ENCODE peak calls at places on chromosomes 11 and 22, in four cellular contexts. Y is activated CD4-positive, alpha-beta T cell treated with anti-CD3 and anti-CD28 coated beads, Interleukin-2, amount 50 U/mL, for 4 hours; P is DMS153; A is GM12891. E is an unnamed sample.

GRCh38 chr11:74570266-74571061 is 21.9 kb upstream of the POLD3 start:
- DNase-seq in P (peak), Y (no peak), A (peak), E (peak)

GRCh38 chr11:23679041-23679440 is 817.8 kb upstream of the LUZP2 start:
- DNase-seq in Y (no peak), P (no peak), A (no peak), E (no peak)

GRCh38 chr11:111604392-111605009 is 2.3 kb downstream of the SIK2 start:
- DNase-seq in P (peak), Y (no peak), A (no peak), E (peak)

GRCh38 chr11:86931965-86932332 is 23.2 kb downstream of the FZD4 start:
- DNase-seq in P (no peak), A (no peak), Y (no peak), E (peak)

GRCh38 chr11:71418643-71419042 is 29.6 kb downstream of the DHCR7 start:
- DNase-seq in P (no peak), Y (no peak), A (peak), E (no peak)

GRCh38 chr11:134098566-134099184 is 29.8 kb downstream of the JAM3 start:
- DNase-seq in A (no peak), P (no peak), Y (no peak), E (peak)

GRCh38 chr11:85762226-85762625 is 48.7 kb downstream of the SYTL2 start:
- DNase-seq in P (no peak), A (no peak), Y (no peak), E (peak)

GRCh38 chr22:50683086-50683993 is 10.7 kb downstream of the SHANK3 start:
- DNase-seq in A (peak), Y (no peak), P (no peak), E (no peak)

GRCh38 chr11:2518112-2518982 is 73.5 kb downstream of the KCNQ1 start:
- DNase-seq in A (no peak), P (no peak), Y (no peak), E (no peak)

GRCh38 chr22:45507798-45508197 is 5.1 kb downstream of the FBLN1 start:
- DNase-seq in A (no peak), Y (no peak), P (no peak), E (no peak)

GRCh38 chr22:23064381-23065068 is 5.8 kb upstream of the GNAZ start:
- DNase-seq in Y (no peak), A (no peak), P (no peak), E (no peak)

GRCh38 chr11:100849009-100849913 is 162.2 kb downstream of the ARHGAP42 start:
- DNase-seq in A (no peak), P (no peak), Y (no peak), E (no peak)

GRCh38 chr22:16953206-16954059 is 54.6 kb downstream of the GAB4 start:
- DNase-seq in Y (no peak), A (no peak), P (no peak), E (no peak)

GRCh38 chr22:38135133-38135706 is 24.7 kb upstream of the BAIAP2L2 start:
- DNase-seq in P (no peak), A (no peak), Y (no peak), E (peak)

GRCh38 chr22:49627217-49628181 is 200.2 kb downstream of the BRD1 start:
- DNase-seq in P (no peak), Y (no peak), A (no peak), E (no peak)

GRCh38 chr22:45413368-45414211 is at the start of the genes RIBC2 and SMC1B:
- DNase-seq in Y (peak), A (peak), P (peak), E (peak)

GRCh38 chr22:40855960-40856512 is 403 bp downstream of the ST13 start:
- DNase-seq in A (peak), P (peak), Y (peak), E (peak)

GRCh38 chr11:79182794-79183193 is 258.0 kb downstream of the TENM4 start:
- DNase-seq in P (no peak), Y (no peak), A (no peak), E (no peak)

GRCh38 chr22:20424937-20425587 is 12.6 kb downstream of the SCARF2 start:
- DNase-seq in Y (no peak), P (no peak), A (no peak), E (no peak)

GRCh38 chr22:21102659-21103267 is 57.0 kb downstream of the LRRC74B start:
- DNase-seq in P (peak), Y (peak), A (peak), E (peak)

GRCh38 chr11:34206598-34207300 is 101.3 kb downstream of the NAT10 start:
- DNase-seq in Y (no peak), P (no peak), A (no peak), E (no peak)

GRCh38 chr11:124172599-124172998 is 10.5 kb upstream of the OR10D3 start:
- DNase-seq in P (no peak), A (no peak), Y (no peak), E (no peak)

GRCh38 chr11:84886344-84886743 is 740.8 kb downstream of the DLG2 start:
- DNase-seq in Y (no peak), P (no peak), A (no peak), E (no peak)

GRCh38 chr11:75240381-75241035 is at the start of gene TPBGL:
- DNase-seq in A (no peak), P (no peak), Y (peak), E (no peak)

GRCh38 chr11:123246749-123247497 is 51.9 kb upstream of the CLMP start:
- DNase-seq in A (peak), P (peak), Y (peak), E (peak)

GRCh38 chr11:67278939-67279588 is 10.0 kb upstream of the ANKRD13D start:
- DNase-seq in A (no peak), P (no peak), Y (no peak), E (no peak)

GRCh38 chr11:95154514-95154913 is 64.9 kb downstream of the ENDOD1 start:
- DNase-seq in P (peak), A (peak), Y (peak), E (peak)

GRCh38 chr11:100827934-100828661 is 141.0 kb downstream of the ARHGAP42 start:
- DNase-seq in A (no peak), P (peak), Y (no peak), E (peak)

E was measured in bronchial epithelial cell.